ENCODE peak calls at places on chromosomes 6 and 20, in six cellular contexts. H, D, E, P, A and N are unnamed samples.

GRCh38 chr20:40390654-40391053 is 298.4 kb downstream of the MAFB start:
- DNase-seq in H (no peak), E (no peak), D (peak; percentile 2), A (no peak), P (no peak), N (no peak)

GRCh38 chr6:5597413-5597812 is 336.1 kb downstream of the FARS2 start:
- DNase-seq in D (no peak), H (no peak), P (no peak), A (no peak), E (no peak), N (no peak)

GRCh38 chr6:136365781-136366354 is 76.2 kb upstream of the BCLAF1 start:
- DNase-seq in A (peak; percentile 84), H (peak; percentile 34), E (peak; percentile 67), P (no peak), D (no peak), N (no peak)

GRCh38 chr20:18363708-18364107 is 75.4 kb downstream of the ZNF133 start:
- DNase-seq in P (no peak), A (no peak), D (no peak), H (no peak), E (no peak), N (no peak)

GRCh38 chr6:47665112-47665511 is 33.3 kb upstream of the ADGRF4 start:
- DNase-seq in H (no peak), A (no peak), P (no peak), E (no peak), D (no peak), N (no peak)

GRCh38 chr6:11043961-11044711 is at the start of gene ELOVL2:
- DNase-seq in E (peak; percentile 66), P (peak; percentile 83), A (no peak), D (peak; percentile 65), H (no peak), N (no peak)

GRCh38 chr20:7171911-7172310 is 404.4 kb downstream of the BMP2 start:
- DNase-seq in A (no peak), P (no peak), E (no peak), H (no peak), D (no peak), N (no peak)

GRCh38 chr6:39520411-39520810 is 197.9 kb upstream of the KCNK16 start:
- DNase-seq in H (no peak), D (no peak), A (no peak), E (no peak), P (no peak), N (no peak)

GRCh38 chr6:159681104-159681503 is 11.9 kb downstream of the SOD2 start:
- DNase-seq in E (no peak), A (no peak), D (no peak), P (no peak), H (no peak), N (no peak)

GRCh38 chr20:53872561-53873248 is 197.7 kb downstream of the BCAS1 start:
- DNase-seq in P (no peak), D (peak; percentile 54), E (no peak), H (no peak), A (no peak), N (no peak)

GRCh38 chr20:53873249-53873642 is 197.1 kb downstream of the BCAS1 start:
- DNase-seq in D (no peak), A (no peak), H (no peak), P (no peak), E (no peak), N (no peak)

GRCh38 chr20:53870426-53871199 is 199.8 kb downstream of the BCAS1 start:
- DNase-seq in D (no peak), A (no peak), H (no peak), E (no peak), P (no peak), N (no peak)

GRCh38 chr20:53871541-53871940 is 198.9 kb downstream of the BCAS1 start:
- DNase-seq in A (no peak), P (no peak), D (no peak), E (no peak), H (no peak), N (no peak)

DNA sequence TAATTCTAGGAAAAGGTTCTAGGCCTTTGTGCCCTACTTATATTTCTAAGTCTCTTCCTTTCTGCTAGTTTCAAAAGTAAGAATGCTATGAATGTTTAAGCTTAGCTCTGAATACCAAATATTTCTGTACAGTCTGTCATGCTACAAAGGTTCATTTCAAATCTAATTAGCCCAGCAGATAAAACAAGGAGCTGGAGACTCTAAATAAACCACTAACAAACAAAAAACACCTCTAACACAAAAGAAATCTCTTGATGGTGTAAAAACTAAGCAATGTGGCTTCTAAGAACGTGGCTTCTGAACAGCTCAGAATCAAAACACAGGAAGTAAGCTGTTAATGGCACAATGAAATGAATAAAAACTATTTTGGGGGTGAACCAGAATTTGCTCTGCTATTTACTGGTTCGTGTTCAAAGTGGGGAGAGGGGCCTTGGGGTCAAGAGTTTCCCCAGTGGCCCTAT is 198.3 kb downstream of the BCAS1 start:
- DNase-seq in P (no peak), A (no peak), H (no peak), E (no peak), D (peak; percentile 39), N (no peak)
- H3K4me1 ChIP-seq in P (peaks cover 9% of the 10 kb centered on the region), A (peaks cover 35% of the 10 kb centered on the region), H (peaks cover 13% of the 10 kb centered on the region), E (peaks cover 11% of the 10 kb centered on the region), D (peaks cover 48% of the 10 kb centered on the region), N (peaks cover 10% of the 10 kb centered on the region)

GRCh38 chr20:652611-653109 is 340 bp downstream of the SRXN1 start:
- DNase-seq in P (no peak), D (no peak), A (no peak), E (peak; percentile 79), H (peak; percentile 33), N (no peak)

GRCh38 chr20:651713-652610 is 1.0 kb downstream of the SRXN1 start:
- DNase-seq in H (no peak), A (no peak), P (peak; percentile 56), D (no peak), E (no peak), N (no peak)

GRCh38 chr20:653110-653589 is at the start of gene SRXN1:
- DNase-seq in E (peak; percentile 97), P (peak; percentile 93), H (peak; percentile 94), A (peak; percentile 93), D (peak; percentile 80), N (peak; percentile 84)

GRCh38 chr20:650281-650680 is 2.7 kb downstream of the SRXN1 start:
- DNase-seq in E (no peak), P (no peak), A (no peak), H (no peak), D (no peak), N (no peak)

DNA sequence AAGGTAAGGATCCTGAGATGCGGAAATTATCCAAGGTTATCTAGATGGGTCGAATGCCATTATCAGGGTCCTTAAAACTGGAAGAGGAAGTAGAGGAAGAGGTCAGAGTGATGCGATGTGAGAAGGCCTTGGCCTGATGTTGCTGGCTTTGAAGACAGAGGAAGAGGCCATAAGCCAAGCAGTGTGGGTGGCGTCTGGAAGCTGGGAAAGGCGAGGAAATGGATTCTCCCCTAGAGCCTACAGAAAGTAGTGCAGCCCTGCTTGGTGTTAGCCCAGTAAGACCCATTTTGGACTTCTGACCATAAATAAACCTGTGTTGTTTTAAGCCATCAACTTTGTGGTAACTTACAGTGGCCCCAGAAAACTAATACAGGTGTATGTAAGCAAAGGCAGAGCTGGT is 2.0 kb downstream of the SRXN1 start:
- DNase-seq in H (no peak), A (no peak), D (no peak), E (no peak), P (no peak), N (no peak)
- H3K4me1 ChIP-seq in H (peaks cover 16% of the 10 kb centered on the region), A (peaks cover 23% of the 10 kb centered on the region), D (peaks cover 6% of the 10 kb centered on the region), E (peaks cover 15% of the 10 kb centered on the region), P (peaks cover 3% of the 10 kb centered on the region), N (no peaks in the 10 kb centered on the region)

DNA sequence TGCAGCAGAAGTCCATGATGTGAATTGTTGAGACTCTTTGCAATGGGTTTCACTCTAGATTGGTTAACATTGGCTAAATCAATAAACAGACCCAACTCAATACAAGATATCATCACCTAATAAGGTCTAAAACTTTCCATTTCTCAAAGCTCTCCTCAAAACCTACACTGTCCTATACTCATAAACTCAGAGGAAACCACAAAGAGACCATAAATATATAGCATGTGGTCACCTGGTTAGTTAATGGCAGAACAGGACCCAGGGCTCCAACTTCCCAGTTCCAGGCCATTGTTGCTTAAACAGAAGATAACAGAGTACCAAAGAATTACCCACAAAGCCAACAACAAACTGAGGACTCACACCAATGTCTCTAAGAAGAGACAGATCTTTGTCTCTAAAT is 12.0 kb downstream of the RTN4IP1 start:
- DNase-seq in P (no peak), D (no peak), A (no peak), E (no peak), H (no peak), N (no peak)
- H3K4me1 ChIP-seq in P (peaks cover 10% of the 10 kb centered on the region), D (peaks cover 12% of the 10 kb centered on the region), A (no peaks in the 10 kb centered on the region), E (no peaks in the 10 kb centered on the region), H (no peaks in the 10 kb centered on the region), N (peaks cover 54% of the 10 kb centered on the region)

GRCh38 chr6:14092861-14093789 is 24.4 kb upstream of the CD83 start:
- DNase-seq in P (no peak), H (no peak), D (no peak), A (no peak), E (no peak), N (no peak)
- H3K4me1 ChIP-seq in P (no peaks in the 10 kb centered on the region), H (no peaks in the 10 kb centered on the region), D (peaks cover 9% of the 10 kb centered on the region), A (peaks cover 20% of the 10 kb centered on the region), E (no peaks in the 10 kb centered on the region), N (no peaks in the 10 kb centered on the region)

GRCh38 chr6:167849846-167850459 is 23.2 kb downstream of the AFDN start:
- DNase-seq in H (peak; percentile 54), A (no peak), P (peak; percentile 53), D (no peak), E (no peak), N (no peak)

GRCh38 chr6:167847936-167848335 is 21.2 kb downstream of the AFDN start:
- DNase-seq in P (no peak), D (no peak), A (no peak), H (no peak), E (no peak), N (no peak)

GRCh38 chr6:167846997-167847606 is 20.4 kb downstream of the AFDN start:
- DNase-seq in D (no peak), A (no peak), H (no peak), P (no peak), E (no peak), N (no peak)

GRCh38 chr6:167850792-167851191 is 24.1 kb downstream of the AFDN start:
- DNase-seq in A (no peak), P (no peak), D (no peak), E (no peak), H (no peak), N (no peak)

DNA sequence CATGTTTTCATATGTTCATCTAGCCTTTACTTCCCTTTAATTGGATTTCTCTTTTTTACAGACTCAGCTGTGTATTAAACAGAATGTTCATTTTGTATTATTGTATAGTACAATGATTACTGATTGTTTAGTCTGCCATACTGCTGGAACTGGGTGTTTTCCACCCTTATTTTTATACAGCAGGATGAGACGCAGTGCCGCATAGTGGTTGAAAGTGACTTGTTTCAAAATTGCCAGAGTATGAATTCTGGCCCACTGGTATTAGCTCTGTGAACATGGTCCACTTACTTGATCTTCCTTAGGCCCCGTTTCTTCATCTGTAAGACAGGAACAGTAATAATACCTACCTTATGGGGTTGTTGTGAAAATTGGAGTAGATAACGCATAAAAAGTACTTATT is 22.1 kb downstream of the AFDN start:
- DNase-seq in P (no peak), D (no peak), A (no peak), H (no peak), E (no peak), N (no peak)
- H3K4me1 ChIP-seq in P (peaks cover 57% of the 10 kb centered on the region), D (peaks cover 57% of the 10 kb centered on the region), A (peaks cover 14% of the 10 kb centered on the region), H (peaks cover 5% of the 10 kb centered on the region), E (peaks cover 34% of the 10 kb centered on the region), N (no peaks in the 10 kb centered on the region)